ENCODE peak calls at places on chromosomes 1 and 21, in four cellular contexts. U, H, T and B are unnamed samples.

GRCh38 chr21:44897326-44898010 is 23.2 kb downstream of the ITGB2 start:
- DNase-seq in U (peak; percentile 68), H (no peak), T (no peak), B (no peak)

GRCh38 chr21:32135401-32136363 is 143.2 kb downstream of the MIS18A start:
- DNase-seq in T (no peak), H (peak; percentile 61), U (no peak), B (no peak)

GRCh38 chr1:245341738-245342137 is 187.0 kb downstream of the KIF26B start:
- DNase-seq in T (no peak), U (no peak), H (no peak), B (no peak)

GRCh38 chr1:106944721-106945120 is 111.8 kb upstream of the PRMT6 start:
- DNase-seq in U (no peak), T (peak; percentile 37), H (no peak), B (no peak)

GRCh38 chr1:5707566-5708178 is 284.6 kb downstream of the NPHP4 start:
- DNase-seq in T (no peak), U (no peak), H (no peak), B (no peak)

GRCh38 chr1:12448746-12449177 is 169.2 kb downstream of the DHRS3 start:
- DNase-seq in U (peak; percentile 99), H (no peak), T (no peak), B (no peak)

GRCh38 chr1:109350182-109350581 is 43.4 kb upstream of the MYBPHL start:
- DNase-seq in U (no peak), T (no peak), H (no peak), B (no peak)

GRCh38 chr1:192766009-192766625 is 42.7 kb upstream of the RGS2 start:
- DNase-seq in U (no peak), T (no peak), H (no peak), B (no peak)

GRCh38 chr1:67479146-67479891 is 49.1 kb upstream of the SERBP1 start:
- DNase-seq in U (peak; percentile 95), T (no peak), H (no peak), B (no peak)

GRCh38 chr1:245168921-245169320 is 14.1 kb downstream of the KIF26B start:
- DNase-seq in U (no peak), T (no peak), H (no peak), B (no peak)

GRCh38 chr1:152035406-152036315 is 1.1 kb downstream of the S100A11 start:
- DNase-seq in H (no peak), T (no peak), U (peak; percentile 68), B (peak; percentile 42)

GRCh38 chr1:19450811-19451564 is 34.4 kb downstream of the CAPZB start:
- DNase-seq in H (no peak), T (no peak), U (no peak), B (peak; percentile 74)

GRCh38 chr1:199010933-199011332 is 372.1 kb downstream of the PTPRC start:
- DNase-seq in T (no peak), U (no peak), H (no peak), B (no peak)

GRCh38 chr21:32030146-32030652 is 157.4 kb downstream of the HUNK start:
- DNase-seq in U (no peak), T (no peak), H (no peak), B (no peak)

GRCh38 chr21:35616090-35616489 is 444.2 kb downstream of the SETD4 start:
- DNase-seq in U (no peak), H (no peak), T (no peak), B (peak; percentile 10)

DNA sequence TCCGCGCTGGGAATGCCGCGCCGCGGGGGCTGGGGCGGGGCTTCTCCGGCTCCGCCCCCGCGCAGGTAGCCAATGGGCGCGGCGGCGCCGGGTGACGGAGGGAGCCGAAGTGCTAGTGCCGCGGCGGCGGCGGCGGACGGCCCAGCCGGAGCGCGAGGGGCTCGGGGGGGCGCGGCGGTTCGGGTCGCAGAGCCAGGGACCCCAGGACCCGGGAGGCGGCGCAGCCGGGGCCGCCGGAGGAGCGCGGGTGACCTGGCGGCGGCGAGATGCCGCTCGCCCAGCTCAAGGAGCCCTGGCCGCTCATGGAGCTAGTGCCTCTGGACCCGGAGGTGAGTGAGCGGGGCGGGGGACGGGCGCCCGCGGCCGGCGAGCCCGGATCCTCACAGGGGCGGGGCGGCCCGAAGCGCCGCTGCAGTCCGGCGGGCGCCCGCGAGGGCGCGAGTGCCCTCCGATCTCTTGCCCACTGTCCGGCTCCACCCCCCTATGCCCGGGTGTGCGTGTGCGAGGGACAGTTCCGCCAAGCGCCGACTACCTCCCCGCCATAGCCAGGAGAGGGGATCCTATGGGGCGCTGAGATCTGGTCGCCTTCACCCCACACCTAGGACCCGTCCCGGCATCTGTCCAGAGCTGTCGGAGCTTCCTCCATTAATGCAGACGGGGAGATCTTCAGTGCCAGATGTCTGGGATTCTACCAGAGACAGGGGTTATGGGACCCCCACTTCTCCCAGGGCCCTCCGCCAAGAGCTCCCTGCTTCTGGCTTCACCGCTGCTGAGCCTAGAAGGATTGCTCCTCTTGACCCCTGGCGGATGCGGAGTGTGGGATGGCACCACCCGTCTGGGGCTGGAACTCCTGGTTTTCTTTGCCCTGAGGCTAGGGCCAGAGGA is at the start of gene RPS6KA1:
- DNase-seq in H (no peak), U (peak; percentile 84), T (peak; percentile 38), B (peak; percentile 79)
- TF ChIP-seq CHD4 in H (no peak), U (no peak), T (no peak), B (no peak)

GRCh38 chr1:209493584-209493983 is 89.9 kb upstream of the CAMK1G start:
- DNase-seq in H (no peak), T (no peak), U (no peak), B (no peak)

GRCh38 chr1:209491897-209492296 is 91.6 kb upstream of the CAMK1G start:
- DNase-seq in H (no peak), T (no peak), U (no peak), B (no peak)

GRCh38 chr1:209491496-209491895 is 92.0 kb upstream of the CAMK1G start:
- DNase-seq in U (no peak), H (no peak), T (no peak), B (no peak)

GRCh38 chr1:209490013-209490412 is 93.5 kb upstream of the CAMK1G start:
- DNase-seq in U (no peak), T (no peak), H (no peak), B (peak; percentile 29)

GRCh38 chr1:209491031-209491430 is 92.5 kb upstream of the CAMK1G start:
- DNase-seq in T (no peak), H (no peak), U (no peak), B (no peak)
- TF ChIP-seq CHD4 in T (no peak), H (no peak), U (no peak), B (no peak)

GRCh38 chr1:58891347-58891746 is 107.5 kb upstream of the JUN start:
- DNase-seq in T (no peak), H (no peak), U (no peak), B (no peak)

GRCh38 chr1:58895559-58896135 is 111.8 kb upstream of the JUN start:
- DNase-seq in H (no peak), T (no peak), U (no peak), B (no peak)

GRCh38 chr1:58895082-58895481 is 111.2 kb upstream of the JUN start:
- DNase-seq in H (no peak), T (no peak), U (no peak), B (no peak)

GRCh38 chr1:58896211-58897183 is 112.7 kb upstream of the JUN start:
- DNase-seq in T (no peak), H (no peak), U (peak; percentile 79), B (no peak)

DNA sequence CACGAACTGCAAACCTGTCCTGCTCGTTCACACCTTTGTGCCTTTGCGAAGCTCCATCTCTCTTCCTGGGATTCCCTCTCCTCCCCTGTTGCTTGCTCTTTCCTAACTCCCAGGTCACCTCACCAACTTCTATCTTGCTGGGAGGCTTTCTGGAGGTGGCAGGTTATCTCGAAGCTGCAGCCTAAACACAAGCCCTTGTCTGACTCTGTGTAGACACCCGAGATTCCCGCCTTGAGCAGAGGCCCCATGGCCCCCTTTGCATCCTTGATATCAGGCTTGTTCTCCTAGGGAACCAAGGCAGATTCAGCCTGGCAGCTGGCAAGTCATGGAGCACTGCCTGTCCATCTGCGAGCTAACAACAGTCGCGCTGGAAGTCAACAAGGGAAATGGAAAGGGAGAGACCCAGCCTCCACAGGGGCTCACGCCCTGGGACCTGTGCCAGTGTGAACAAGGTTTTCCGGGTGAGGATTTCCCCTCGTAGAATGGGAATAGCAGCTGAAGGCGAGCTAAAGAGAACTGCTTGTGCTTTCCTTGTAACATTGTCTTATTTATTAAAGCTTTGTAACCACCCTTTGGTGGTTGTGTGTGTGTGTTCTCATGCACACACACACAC is 109.5 kb upstream of the JUN start:
- DNase-seq in T (no peak), H (no peak), U (peak; percentile 71), B (no peak)
- TF ChIP-seq CHD4 in T (no peak), H (no peak), U (no peak), B (no peak)

GRCh38 chr1:35836734-35837133 is 28.9 kb downstream of the AGO4 start:
- DNase-seq in U (no peak), T (no peak), H (no peak), B (no peak)

GRCh38 chr1:35835398-35835797 is 27.6 kb downstream of the AGO4 start:
- DNase-seq in U (no peak), T (no peak), H (no peak), B (no peak)

GRCh38 chr1:35834218-35834617 is 26.4 kb downstream of the AGO4 start:
- DNase-seq in U (no peak), H (no peak), T (no peak), B (no peak)

GRCh38 chr1:35833424-35833823 is 25.6 kb downstream of the AGO4 start:
- DNase-seq in H (no peak), U (no peak), T (no peak), B (no peak)

GRCh38 chr1:35838693-35839245 is 31.0 kb downstream of the AGO4 start:
- DNase-seq in T (no peak), H (no peak), U (no peak), B (no peak)
- TF ChIP-seq CHD4 in T (no peak), H (no peak), U (no peak), B (no peak)

GRCh38 chr1:227741166-227741870 is 6.1 kb downstream of the SNAP47 start:
- DNase-seq in U (no peak), H (no peak), T (no peak), B (no peak)
- TF ChIP-seq CHD4 in U (no peak), H (no peak), T (no peak), B (no peak)

GRCh38 chr1:17192394-17193221 is 12.3 kb upstream of the PADI1 start:
- DNase-seq in U (peak; percentile 21), H (no peak), T (no peak), B (no peak)
- TF ChIP-seq CHD4 in U (no peak), H (no peak), T (no peak), B (no peak)

GRCh38 chr1:212500351-212500750 is 67.6 kb downstream of the NENF start:
- DNase-seq in H (no peak), U (no peak), T (no peak), B (no peak)

GRCh38 chr1:212495843-212496494 is 63.2 kb downstream of the NENF start:
- DNase-seq in U (no peak), H (no peak), T (no peak), B (no peak)

GRCh38 chr1:212496673-212497072 is 64.0 kb downstream of the NENF start:
- DNase-seq in T (no peak), U (no peak), H (no peak), B (no peak)

GRCh38 chr1:212497553-212497952 is 64.8 kb downstream of the NENF start:
- DNase-seq in H (no peak), T (no peak), U (no peak), B (no peak)

GRCh38 chr1:212498243-212498642 is 65.5 kb downstream of the NENF start:
- DNase-seq in H (no peak), T (no peak), U (peak; percentile 50), B (peak; percentile 35)
- TF ChIP-seq CHD4 in H (no peak), T (no peak), U (no peak), B (no peak)